ENCODE peak calls at places on chromosomes 5 and 9, in six cellular contexts. H, A, U, Q, V and D are unnamed samples.

GRCh38 chr5:111261610-111262009 is 37.4 kb downstream of the CAMK4 start:
- DNase-seq in H (no peak), A (no peak), U (no peak), Q (no peak), V (no peak), D (no peak)

GRCh38 chr9:91328186-91328585 is 33.5 kb downstream of the AUH start:
- DNase-seq in H (no peak), A (no peak), U (no peak), Q (no peak), V (no peak), D (no peak)

GRCh38 chr5:141149812-141150211 is at the start of gene PCDHB6:
- DNase-seq in H (no peak), A (no peak), U (no peak), Q (no peak), V (no peak), D (no peak)

GRCh38 chr5:68562308-68562707 is 346.8 kb downstream of the PIK3R1 start:
- DNase-seq in H (no peak), A (peak; percentile 16), U (no peak), Q (no peak), V (no peak), D (no peak)

GRCh38 chr9:118595719-118596305 is 773.4 kb downstream of the BRINP1 start:
- DNase-seq in H (peak; percentile 7), A (peak; percentile 40), U (no peak), Q (no peak), V (no peak), D (peak; percentile 8)

GRCh38 chr5:150662731-150663516 is 1.9 kb downstream of the MYOZ3 start:
- DNase-seq in H (no peak), A (no peak), U (no peak), Q (no peak), V (no peak), D (no peak)

GRCh38 chr5:88979244-88979643 is 96.3 kb upstream of the MEF2C start:
- DNase-seq in H (no peak), A (no peak), U (no peak), Q (no peak), V (no peak), D (no peak)

GRCh38 chr5:909086-909485 is 16.4 kb downstream of the TRIP13 start:
- DNase-seq in H (no peak), A (no peak), U (no peak), Q (no peak), V (no peak), D (no peak)

GRCh38 chr5:167798427-167798826 is 493.0 kb upstream of the WWC1 start:
- DNase-seq in H (no peak), A (no peak), U (no peak), Q (no peak), V (no peak), D (no peak)

GRCh38 chr9:88775559-88775958 is 215.7 kb upstream of the S1PR3 start:
- DNase-seq in H (no peak), A (no peak), U (no peak), Q (no peak), V (no peak), D (no peak)

GRCh38 chr5:146762830-146763229 is 115.7 kb downstream of the PPP2R2B start:
- DNase-seq in H (no peak), A (no peak), U (no peak), Q (no peak), V (no peak), D (no peak)

GRCh38 chr5:172753101-172753500 is 17.9 kb downstream of the DUSP1 start:
- DNase-seq in H (no peak), A (no peak), U (no peak), Q (no peak), V (no peak), D (no peak)

GRCh38 chr5:170263906-170264305 is 31.1 kb downstream of the C5orf58 start:
- DNase-seq in H (no peak), A (no peak), U (no peak), Q (no peak), V (no peak), D (no peak)

GRCh38 chr5:154309805-154310204 is 119.3 kb downstream of the GALNT10 start:
- DNase-seq in H (no peak), A (no peak), U (no peak), Q (no peak), V (no peak), D (no peak)

GRCh38 chr5:54360089-54360488 is 49.7 kb upstream of the ARL15 start:
- DNase-seq in H (no peak), A (no peak), U (no peak), Q (no peak), V (no peak), D (no peak)

GRCh38 chr5:43561346-43561745 is 4.5 kb upstream of the PAIP1 start:
- DNase-seq in H (no peak), A (no peak), U (no peak), Q (no peak), V (no peak), D (no peak)

GRCh38 chr5:132215329-132215728 is 12.3 kb downstream of the P4HA2 start:
- DNase-seq in H (peak; percentile 80), A (peak; percentile 78), U (no peak), Q (no peak), V (no peak), D (peak; percentile 98)

GRCh38 chr9:136665111-136665703 is 2.5 kb downstream of the EGFL7 start:
- DNase-seq in H (no peak), A (no peak), U (no peak), Q (peak; percentile 15), V (no peak), D (peak; percentile 74)

GRCh38 chr5:178383919-178384814 is 151.6 kb upstream of the PHYKPL start:
- DNase-seq in H (no peak), A (no peak), U (no peak), Q (no peak), V (no peak), D (no peak)

GRCh38 chr5:103247120-103247519 is 11.4 kb upstream of the MACIR start:
- DNase-seq in H (no peak), A (no peak), U (no peak), Q (no peak), V (no peak), D (no peak)

GRCh38 chr9:137181680-137182079 is 6.7 kb downstream of the ANAPC2 start:
- DNase-seq in H (no peak), A (no peak), U (no peak), Q (no peak), V (no peak), D (no peak)

GRCh38 chr5:177432143-177432904 is 5.8 kb downstream of the GRK6 start:
- DNase-seq in H (no peak), A (no peak), U (no peak), Q (peak; percentile 57), V (no peak), D (peak; percentile 52)

GRCh38 chr9:15161744-15162143 is 145.3 kb downstream of the TTC39B start:
- DNase-seq in H (no peak), A (no peak), U (no peak), Q (no peak), V (no peak), D (no peak)

GRCh38 chr9:38370231-38370630 is 22.3 kb upstream of the ALDH1B1 start:
- DNase-seq in H (no peak), A (no peak), U (no peak), Q (no peak), V (no peak), D (no peak)

GRCh38 chr5:158478139-158478538 is 619.2 kb upstream of the CLINT1 start:
- DNase-seq in H (no peak), A (no peak), U (no peak), Q (no peak), V (no peak), D (no peak)

GRCh38 chr5:148387325-148387724 is 3.6 kb downstream of the FBXO38 start:
- DNase-seq in H (no peak), A (no peak), U (no peak), Q (no peak), V (no peak), D (no peak)

GRCh38 chr5:10421841-10422691 is 19.6 kb upstream of the ROPN1L start:
- DNase-seq in H (no peak), A (no peak), U (no peak), Q (no peak), V (no peak), D (no peak)

GRCh38 chr9:121984726-121985402 is 108.2 kb downstream of the TTLL11 start:
- DNase-seq in H (no peak), A (no peak), U (no peak), Q (no peak), V (no peak), D (no peak)

GRCh38 chr5:173505634-173506033 is 110.8 kb downstream of the BOD1 start:
- DNase-seq in H (no peak), A (no peak), U (no peak), Q (no peak), V (no peak), D (no peak)

GRCh38 chr9:99807276-99807852 is 14.3 kb upstream of the NR4A3 start:
- DNase-seq in H (peak; percentile 63), A (peak; percentile 38), U (peak; percentile 40), Q (peak; percentile 66), V (peak; percentile 75), D (peak; percentile 70)

GRCh38 chr9:112174965-112175795 is at the start of gene SUSD1:
- DNase-seq in H (peak; percentile 51), A (peak; percentile 14), U (peak; percentile 48), Q (no peak), V (peak; percentile 29), D (peak; percentile 85)

GRCh38 chr9:134531251-134531970 is 110.2 kb upstream of the COL5A1 start:
- DNase-seq in H (no peak), A (no peak), U (no peak), Q (no peak), V (no peak), D (no peak)

GRCh38 chr9:125843646-125844045 is 96.5 kb downstream of the PBX3 start:
- DNase-seq in H (no peak), A (no peak), U (no peak), Q (no peak), V (no peak), D (no peak)

GRCh38 chr9:132591244-132591643 is 8.8 kb downstream of the BARHL1 start:
- DNase-seq in H (no peak), A (no peak), U (no peak), Q (no peak), V (no peak), D (no peak)

GRCh38 chr9:81410201-81410600 is 279.1 kb downstream of the TLE1 start:
- DNase-seq in H (no peak), A (no peak), U (no peak), Q (no peak), V (no peak), D (no peak)

GRCh38 chr9:136057236-136058151 is 37.6 kb downstream of the NACC2 start:
- DNase-seq in H (no peak), A (no peak), U (no peak), Q (no peak), V (no peak), D (no peak)

GRCh38 chr9:35470894-35471293 is 19.0 kb upstream of the RUSC2 start:
- DNase-seq in H (no peak), A (no peak), U (no peak), Q (no peak), V (no peak), D (no peak)

GRCh38 chr5:145887976-145888574 is 15.3 kb upstream of the GRXCR2 start:
- DNase-seq in H (peak; percentile 75), A (no peak), U (no peak), Q (no peak), V (no peak), D (no peak)